ENCODE peak calls at places on chromosome 3, in ten cellular contexts. U is psoas muscle; O is choroid plexus epithelial cell; C is effector memory CD4-positive, alpha-beta T cell; Z is epithelial cell of esophagus; X is PC-9; S is dorsolateral prefrontal cortex; R is upper lobe of right lung; L is GM12864; E is AG04449. W is an unnamed sample.

GRCh38 chr3:39540162-39540921 is 72.9 kb downstream of the MOBP start:
- DNase-seq in U (no peak), O (no peak), C (no peak), Z (peak; percentile 55), X (no peak), S (no peak), R (no peak), L (no peak), E (no peak), W (no peak)

GRCh38 chr3:3189961-3190360 is 10.5 kb upstream of the CRBN start:
- DNase-seq in U (no peak), O (peak; percentile 8), C (no peak), Z (no peak), X (no peak), S (no peak), R (no peak), L (no peak), E (no peak), W (no peak)

GRCh38 chr3:192929146-192929545 is 11.5 kb upstream of the MB21D2 start:
- DNase-seq in U (no peak), O (peak; percentile 19), C (no peak), Z (peak; percentile 37), X (no peak), S (no peak), R (no peak), L (no peak), E (no peak), W (no peak)

GRCh38 chr3:13161771-13162535 is 88.7 kb upstream of the IQSEC1 start:
- DNase-seq in U (no peak), O (no peak), C (no peak), Z (no peak), X (no peak), S (no peak), R (peak; percentile 57), L (no peak), E (no peak), W (no peak)

GRCh38 chr3:153311531-153311930 is 149.5 kb downstream of the RAP2B start:
- DNase-seq in U (no peak), O (no peak), C (no peak), Z (no peak), X (no peak), S (no peak), R (no peak), L (no peak), E (no peak), W (no peak)

GRCh38 chr3:194967126-194968117 is 281.7 kb downstream of the FAM43A start:
- DNase-seq in U (no peak), O (no peak), C (no peak), Z (no peak), X (no peak), S (no peak), R (no peak), L (no peak), E (no peak), W (no peak)

GRCh38 chr3:193207874-193208273 is 33.1 kb upstream of the PLAAT1 start:
- DNase-seq in U (no peak), O (no peak), C (no peak), Z (no peak), X (no peak), S (no peak), R (no peak), L (no peak), E (no peak), W (no peak)

GRCh38 chr3:87733671-87734367 is 325.0 kb downstream of the CGGBP1 start:
- DNase-seq in U (no peak), O (no peak), C (no peak), Z (peak; percentile 49), X (peak; percentile 53), S (no peak), R (no peak), L (no peak), E (no peak), W (peak; percentile 39)

GRCh38 chr3:59381282-59381681 is 331.5 kb upstream of the CFAP20DC start:
- DNase-seq in U (no peak), O (no peak), C (no peak), Z (peak; percentile 18), X (no peak), S (no peak), R (no peak), L (no peak), E (no peak), W (no peak)

GRCh38 chr3:143242101-143242500 is 122.5 kb downstream of the CHST2 start:
- DNase-seq in U (no peak), O (no peak), C (no peak), Z (no peak), X (no peak), S (no peak), R (no peak), L (no peak), E (no peak), W (no peak)

GRCh38 chr3:116129187-116129945 is 315.9 kb downstream of the LSAMP start:
- DNase-seq in U (no peak), O (no peak), C (no peak), Z (no peak), X (no peak), S (no peak), R (no peak), L (no peak), E (no peak), W (no peak)

GRCh38 chr3:126895178-126896066 is 87.5 kb upstream of the PLXNA1 start:
- DNase-seq in U (no peak), O (peak; percentile 13), C (no peak), Z (peak; percentile 77), X (peak; percentile 66), S (peak; percentile 0), R (no peak), L (no peak), E (no peak), W (peak; percentile 67)

DNA sequence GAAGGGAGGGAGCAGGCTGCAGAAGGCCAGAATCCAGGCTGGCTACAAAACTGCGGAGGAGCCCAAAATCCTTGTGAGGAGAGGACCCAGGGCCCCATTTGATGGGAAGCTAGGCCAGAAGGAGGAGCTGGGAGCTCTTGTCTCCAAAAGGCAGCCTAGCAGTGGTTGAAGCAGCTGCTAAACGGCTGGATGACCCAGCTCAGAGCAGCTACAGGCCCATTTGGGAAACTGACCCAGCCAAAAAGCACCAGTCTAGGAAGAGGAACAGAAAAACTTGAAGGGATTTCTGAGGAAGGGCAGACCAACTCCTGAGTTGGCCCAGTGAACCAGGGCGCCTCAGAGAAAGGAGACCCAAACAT is 1.1 kb upstream of the RAB43 start:
- DNase-seq in U (no peak), O (peak; percentile 28), C (no peak), Z (no peak), X (no peak), S (no peak), R (no peak), L (no peak), E (no peak), W (no peak)
- H3K4me3 ChIP-seq in U (peak overlapping the region; percentile 90), O (no peak overlapping the region), C (no peak overlapping the region), Z (no peak overlapping the region), X (no peak overlapping the region), S (no peak overlapping the region), R (no peak overlapping the region), L (no peak overlapping the region), E (no peak overlapping the region), W (no peak overlapping the region)

DNA sequence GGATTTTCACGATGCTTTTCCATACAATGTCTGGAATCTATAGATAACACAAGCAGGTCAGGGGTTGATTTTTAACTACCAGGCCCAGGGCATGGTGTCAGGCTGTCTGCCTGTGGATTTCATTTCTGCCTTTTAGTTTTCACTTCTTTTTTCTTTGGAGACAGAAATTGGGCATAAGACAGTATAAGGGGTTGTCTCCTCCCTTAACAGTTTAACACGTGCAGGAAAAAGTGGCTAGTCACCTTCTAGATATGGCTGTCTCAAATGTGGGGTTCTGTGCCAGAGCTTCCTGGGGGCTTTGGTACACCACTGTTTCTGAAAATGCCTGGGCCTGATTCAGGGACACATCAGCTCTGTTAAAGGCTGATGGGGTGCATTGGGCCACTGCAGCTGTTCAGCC is 7.4 kb upstream of the ZNF589 start:
- DNase-seq in U (no peak), O (no peak), C (no peak), Z (no peak), X (no peak), S (no peak), R (no peak), L (no peak), E (no peak), W (no peak)
- H3K4me3 ChIP-seq in U (no peak overlapping the region), O (no peak overlapping the region), C (no peak overlapping the region), Z (no peak overlapping the region), X (no peak overlapping the region), S (no peak overlapping the region), R (no peak overlapping the region), L (no peak overlapping the region), E (no peak overlapping the region), W (no peak overlapping the region)

DNA sequence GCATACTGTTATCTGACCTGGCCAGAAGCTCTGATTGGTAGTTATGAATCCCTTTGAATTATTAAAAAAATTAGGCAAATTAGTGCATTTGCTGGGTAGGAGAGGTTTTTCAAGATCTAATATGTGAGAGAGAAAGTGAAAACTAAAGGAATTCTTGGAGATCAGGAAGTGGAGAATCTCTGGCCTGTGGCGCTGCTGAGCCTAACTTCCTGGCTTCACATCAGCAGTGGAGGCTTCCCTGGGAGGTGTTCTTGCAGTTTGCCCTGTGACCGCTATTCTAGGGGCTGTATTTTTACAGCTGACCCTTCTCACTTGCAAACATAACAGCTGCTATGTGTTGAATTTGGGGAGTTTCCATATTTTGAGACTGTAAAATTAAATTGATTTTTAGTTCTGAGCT is 166.4 kb downstream of the ATG7 start:
- DNase-seq in U (no peak), O (peak; percentile 93), C (no peak), Z (no peak), X (no peak), S (no peak), R (no peak), L (no peak), E (no peak), W (no peak)
- H3K4me3 ChIP-seq in U (no peak overlapping the region), O (no peak overlapping the region), C (no peak overlapping the region), Z (no peak overlapping the region), X (no peak overlapping the region), S (no peak overlapping the region), R (no peak overlapping the region), L (no peak overlapping the region), E (no peak overlapping the region), W (no peak overlapping the region)

DNA sequence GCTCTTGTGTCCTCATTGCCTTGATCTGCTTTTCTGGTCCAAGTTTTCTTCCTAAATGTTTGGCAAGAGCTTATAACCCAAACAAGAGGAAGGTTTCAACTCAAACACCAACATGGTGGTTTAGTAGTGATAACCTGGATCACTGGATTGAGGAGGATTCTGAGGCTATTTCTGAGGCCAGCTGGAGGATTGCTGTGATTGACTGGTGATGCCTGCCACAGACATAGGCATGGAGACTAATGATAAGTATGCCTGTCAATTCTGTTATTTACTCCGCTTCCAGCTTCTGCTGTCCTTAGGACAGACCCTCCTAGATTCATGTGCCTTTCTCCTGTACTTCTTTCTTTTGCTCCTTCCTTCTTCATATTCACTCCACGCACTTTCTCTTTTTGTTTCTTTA is 150.5 kb downstream of the SHQ1 start:
- DNase-seq in U (no peak), O (no peak), C (no peak), Z (no peak), X (no peak), S (no peak), R (no peak), L (no peak), E (no peak), W (no peak)
- H3K4me3 ChIP-seq in U (no peak overlapping the region), O (no peak overlapping the region), C (no peak overlapping the region), Z (no peak overlapping the region), X (no peak overlapping the region), S (no peak overlapping the region), R (no peak overlapping the region), L (no peak overlapping the region), E (no peak overlapping the region), W (no peak overlapping the region)

DNA sequence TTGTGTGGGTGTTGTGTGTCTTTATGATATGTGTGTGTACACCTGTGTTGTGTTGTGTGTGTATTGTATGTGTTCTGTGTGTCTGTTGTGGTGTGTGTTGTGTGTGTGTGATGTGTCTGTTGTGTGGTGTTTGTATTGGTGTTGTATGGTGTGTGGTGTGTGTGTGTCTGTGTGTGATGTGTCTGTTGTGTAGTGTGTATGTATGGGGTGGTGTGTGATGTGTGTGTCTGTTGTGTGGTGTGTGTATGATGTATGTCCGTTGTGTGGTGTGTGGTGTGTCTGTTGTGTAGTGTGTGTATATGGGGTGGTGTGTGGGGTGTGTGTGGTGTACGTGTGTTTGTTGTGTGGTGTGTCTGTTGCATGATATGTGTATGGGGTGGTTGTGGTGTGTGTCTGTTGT is 46.6 kb downstream of the ZDHHC19 start:
- DNase-seq in U (no peak), O (no peak), C (no peak), Z (no peak), X (no peak), S (no peak), R (no peak), L (no peak), E (no peak), W (no peak)
- H3K4me3 ChIP-seq in U (peak overlapping the region; percentile 61), O (no peak overlapping the region), C (no peak overlapping the region), Z (no peak overlapping the region), X (no peak overlapping the region), S (no peak overlapping the region), R (peak overlapping the region; percentile 19), L (no peak overlapping the region), E (no peak overlapping the region), W (no peak overlapping the region)

W was measured in Caco-2.